ENCODE peak calls at places on chromosome 22, in four cellular contexts. T is A673, F is coronary artery, A is fibroblast of villous mesenchyme. M is an unnamed sample.

GRCh38 chr22:41512421-41513194 is 31.7 kb downstream of the POLR3H start:
- DNase-seq in T (peak; percentile 84), F (no peak), A (peak; percentile 81), M (peak; percentile 66)

GRCh38 chr22:47036936-47037485 is 274.6 kb downstream of the TBC1D22A start:
- DNase-seq in T (no peak), A (no peak), F (no peak), M (no peak)

GRCh38 chr22:37552560-37553163 is 7.6 kb upstream of the CDC42EP1 start:
- DNase-seq in F (no peak), A (peak; percentile 65), T (no peak), M (peak; percentile 41)

GRCh38 chr22:42937164-42937854 is 77.6 kb downstream of the PACSIN2 start:
- DNase-seq in T (no peak), A (peak; percentile 86), F (no peak), M (peak; percentile 85)

GRCh38 chr22:49660794-49661781 is 166.6 kb downstream of the BRD1 start:
- DNase-seq in T (no peak), F (peak; percentile 63), A (no peak), M (no peak)

GRCh38 chr22:31083923-31084810 is 3.0 kb downstream of the SMTN start:
- DNase-seq in F (peak; percentile 75), T (no peak), A (no peak), M (no peak)

GRCh38 chr22:36383110-36383581 is 4.6 kb downstream of the MYH9 start:
- DNase-seq in T (no peak), A (peak; percentile 94), F (no peak), M (peak; percentile 94)

GRCh38 chr22:37241351-37242142 is 2.5 kb downstream of the RAC2 start:
- DNase-seq in F (no peak), T (no peak), A (no peak), M (no peak)

GRCh38 chr22:43749473-43749872 is 62.6 kb downstream of the EFCAB6 start:
- DNase-seq in T (no peak), F (no peak), A (no peak), M (no peak)

GRCh38 chr22:24106385-24107381 is 74.6 kb upstream of the SUSD2 start:
- DNase-seq in T (peak; percentile 9), F (no peak), A (no peak), M (peak; percentile 14)

GRCh38 chr22:22851969-22852368 is 35.6 kb upstream of the IGLL5 start:
- DNase-seq in T (no peak), F (no peak), A (no peak), M (no peak)

GRCh38 chr22:22843848-22844247 is 43.8 kb upstream of the IGLL5 start:
- DNase-seq in A (no peak), T (no peak), F (no peak), M (no peak)

GRCh38 chr22:22853713-22854112 is 33.9 kb upstream of the IGLL5 start:
- DNase-seq in F (no peak), A (no peak), T (no peak), M (no peak)

GRCh38 chr22:22849640-22850610 is 37.7 kb upstream of the IGLL5 start:
- DNase-seq in T (no peak), F (no peak), A (no peak), M (no peak)

GRCh38 chr22:22848364-22848866 is 39.2 kb upstream of the IGLL5 start:
- DNase-seq in T (peak; percentile 56), A (peak; percentile 41), F (no peak), M (peak; percentile 40)
- H3K4me3 ChIP-seq in T (no peak overlapping the region), A (no peak overlapping the region), F (no peak overlapping the region), M (no peak overlapping the region)

GRCh38 chr22:45317551-45318167 is 7.9 kb downstream of the FAM118A start:
- DNase-seq in T (peak; percentile 50), A (peak; percentile 56), F (peak; percentile 93), M (peak; percentile 57)
- TF ChIP-seq CTCF in T (peak; percentile 45), A (peak; percentile 46), F (peak; percentile 40), M (peak; percentile 34)

GRCh38 chr22:17262976-17263375 is 43.7 kb upstream of the ADA2 start:
- DNase-seq in A (no peak), F (no peak), T (no peak), M (no peak)

GRCh38 chr22:17264321-17265052 is 45.3 kb upstream of the ADA2 start:
- DNase-seq in F (no peak), A (no peak), T (peak; percentile 58), M (peak; percentile 28)

GRCh38 chr22:17267661-17268330 is 48.6 kb upstream of the ADA2 start:
- DNase-seq in T (no peak), F (no peak), A (no peak), M (no peak)

GRCh38 chr22:17266261-17266971 is 47.2 kb upstream of the ADA2 start:
- DNase-seq in F (no peak), T (peak; percentile 98), A (no peak), M (no peak)

DNA sequence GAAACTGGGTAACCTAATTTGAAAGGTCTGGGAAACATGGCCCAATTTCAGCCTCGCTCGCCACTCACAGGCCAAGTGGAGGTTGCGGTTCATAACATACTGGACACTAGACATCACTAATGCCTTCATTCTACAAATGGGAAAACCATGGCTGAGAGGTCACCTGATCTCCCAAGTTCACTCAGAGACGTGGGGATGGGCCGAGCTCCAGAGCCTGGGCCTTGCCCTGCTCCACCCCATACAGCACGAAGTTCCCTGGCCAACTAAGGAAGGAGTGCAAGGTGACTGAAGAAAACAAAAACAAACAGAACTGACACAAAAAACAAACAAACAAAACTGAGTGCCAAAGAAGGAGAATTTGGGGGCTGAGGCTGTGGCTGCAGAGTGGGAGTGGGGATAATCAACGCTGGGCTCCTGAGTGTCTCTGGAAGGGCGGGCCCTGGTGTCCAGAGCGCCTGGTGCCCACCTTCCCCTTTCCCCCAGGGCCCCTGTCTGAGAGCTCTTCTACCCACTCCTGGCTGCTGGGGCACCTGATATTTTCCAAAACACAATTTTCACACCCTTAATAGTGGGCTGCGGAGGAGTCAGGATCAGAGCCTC is 46.5 kb upstream of the ADA2 start:
- DNase-seq in T (no peak), A (no peak), F (no peak), M (no peak)
- H3K4me3 ChIP-seq in T (peak overlapping the region; percentile 10), A (no peak overlapping the region), F (no peak overlapping the region), M (no peak overlapping the region)

DNA sequence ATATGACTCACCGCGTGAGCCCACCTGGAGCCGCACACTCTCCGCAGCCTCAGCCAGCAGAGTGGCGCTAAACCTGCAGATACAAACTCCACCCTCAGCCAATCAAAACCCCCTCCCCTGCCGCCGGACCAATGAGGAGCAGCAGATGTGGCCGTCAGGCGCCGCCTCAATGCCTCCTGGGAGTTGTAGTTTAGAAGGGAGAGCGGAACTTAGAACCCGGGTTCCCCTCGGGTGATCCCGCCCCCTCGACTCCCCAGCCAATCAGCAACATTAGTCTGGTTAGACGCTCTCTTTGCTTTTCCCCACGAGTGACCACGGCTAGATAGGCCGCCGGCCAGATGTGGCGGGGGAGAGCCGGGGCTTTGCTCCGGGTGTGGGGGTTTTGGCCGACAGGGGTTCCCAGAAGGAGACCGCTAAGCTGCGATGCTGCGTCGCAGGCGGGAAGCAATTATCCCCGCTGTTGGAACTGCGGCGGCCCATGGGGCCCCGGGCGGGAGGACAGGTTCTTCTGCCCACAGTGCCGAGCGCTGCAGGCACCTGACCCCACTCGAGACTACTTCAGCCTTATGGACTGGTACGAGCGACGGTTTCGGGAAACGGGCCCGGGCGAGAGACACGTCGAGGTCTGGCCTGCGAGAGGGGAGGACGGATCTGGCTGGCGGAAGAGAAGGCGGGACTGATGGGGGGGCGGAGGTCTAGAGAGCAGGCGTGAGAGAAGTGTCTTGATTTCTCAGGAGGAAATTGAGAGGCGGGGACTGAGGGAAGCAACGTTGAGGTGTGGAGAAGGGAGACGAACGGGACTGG is at the start of the genes CHEK2 and HSCB:
- DNase-seq in F (peak; percentile 99), T (peak; percentile 100), A (peak; percentile 99), M (peak; percentile 99)
- TF ChIP-seq CTCF in F (no peak), T (peak; percentile 40), A (no peak), M (peak; percentile 3)

GRCh38 chr22:50676661-50677492 is 4.3 kb downstream of the SHANK3 start:
- DNase-seq in F (peak; percentile 53), A (no peak), T (no peak), M (no peak)
- H3K4me3 ChIP-seq in F (peak overlapping the region; percentile 60), A (no peak overlapping the region), T (no peak overlapping the region), M (no peak overlapping the region)

GRCh38 chr22:38823076-38823475 is 20.8 kb downstream of the NPTXR start:
- DNase-seq in A (no peak), F (no peak), T (no peak), M (no peak)

GRCh38 chr22:38826386-38826785 is 17.4 kb downstream of the NPTXR start:
- DNase-seq in T (no peak), F (no peak), A (no peak), M (no peak)

GRCh38 chr22:38823637-38824036 is 20.2 kb downstream of the NPTXR start:
- DNase-seq in F (no peak), T (no peak), A (no peak), M (no peak)

GRCh38 chr22:38826801-38827200 is 17.0 kb downstream of the NPTXR start:
- DNase-seq in A (no peak), F (no peak), T (no peak), M (no peak)

GRCh38 chr22:38824587-38824986 is 19.2 kb downstream of the NPTXR start:
- DNase-seq in A (peak; percentile 78), T (peak; percentile 52), F (no peak), M (peak; percentile 69)
- TF ChIP-seq CTCF in A (peak; percentile 67), T (peak; percentile 17), F (no peak), M (peak; percentile 52)